ENCODE peak calls at places on chromosomes 2 and 18, in ten cellular contexts. Z, P, K, R, B, U, I, L, C and O are unnamed samples.
A peak's percentile ranks its signal among the peaks of the same experiment; 100 is the strongest.

GRCh38 chr18:35756506-35757117 is 175.1 kb downstream of the GALNT1 start:
- ATAC-seq in Z (peak; percentile 89), P (peak; percentile 80), K (peak; percentile 58), R (peak; percentile 78), B (peak; percentile 71), U (peak; percentile 64), I (peak; percentile 78), L (peak; percentile 66), C (peak; percentile 70), O (peak; percentile 65)

GRCh38 chr18:69715322-69715721 is 232.4 kb downstream of the CD226 start:
- ATAC-seq in Z (no peak), P (no peak), K (no peak), R (no peak), B (no peak), U (no peak), I (no peak), L (no peak), C (no peak), O (no peak)

GRCh38 chr18:23056315-23056714 is 79.0 kb upstream of the CABLES1 start:
- ATAC-seq in Z (peak; percentile 77), P (no peak), K (no peak), R (peak; percentile 76), B (no peak), U (no peak), I (no peak), L (no peak), C (no peak), O (no peak)

GRCh38 chr2:3292416-3292815 is 85.2 kb downstream of the EIPR1 start:
- ATAC-seq in Z (no peak), P (no peak), K (no peak), R (no peak), B (no peak), U (no peak), I (no peak), L (no peak), C (no peak), O (no peak)

GRCh38 chr18:57135705-57136104 is 11.2 kb upstream of the BOD1L2 start:
- ATAC-seq in Z (no peak), P (no peak), K (no peak), R (no peak), B (no peak), U (no peak), I (no peak), L (no peak), C (no peak), O (no peak)

GRCh38 chr2:23900133-23900926 is 26.6 kb downstream of the ATAD2B start:
- ATAC-seq in Z (peak; percentile 47), P (peak; percentile 29), K (no peak), R (peak; percentile 40), B (peak; percentile 71), U (no peak), I (peak; percentile 38), L (no peak), C (peak; percentile 44), O (no peak)

GRCh38 chr2:143928613-143929012 is 591.3 kb downstream of the ZEB2 start:
- ATAC-seq in Z (no peak), P (peak; percentile 34), K (no peak), R (no peak), B (no peak), U (no peak), I (peak; percentile 55), L (no peak), C (no peak), O (no peak)

GRCh38 chr2:217743980-217744761 is 258.6 kb downstream of the TNS1 start:
- ATAC-seq in Z (no peak), P (peak; percentile 32), K (no peak), R (no peak), B (no peak), U (peak; percentile 74), I (peak; percentile 81), L (no peak), C (no peak), O (no peak)

GRCh38 chr2:86383844-86384243 is 46.4 kb upstream of the REEP1 start:
- ATAC-seq in Z (peak; percentile 35), P (no peak), K (no peak), R (peak; percentile 41), B (no peak), U (no peak), I (peak; percentile 56), L (no peak), C (no peak), O (no peak)

GRCh38 chr2:47896450-47896968 is 9.8 kb downstream of the FBXO11 start:
- ATAC-seq in Z (no peak), P (no peak), K (no peak), R (no peak), B (no peak), U (no peak), I (no peak), L (no peak), C (no peak), O (no peak)

GRCh38 chr18:46464926-46465655 is 191.9 kb downstream of the LOXHD1 start:
- ATAC-seq in Z (no peak), P (no peak), K (no peak), R (no peak), B (no peak), U (no peak), I (no peak), L (no peak), C (no peak), O (no peak)

GRCh38 chr2:203692039-203692710 is 14.3 kb upstream of the CD28 start:
- ATAC-seq in Z (peak; percentile 56), P (peak; percentile 65), K (no peak), R (peak; percentile 28), B (no peak), U (peak; percentile 70), I (peak; percentile 73), L (no peak), C (no peak), O (no peak)

GRCh38 chr18:31652875-31653274 is 31.5 kb downstream of the B4GALT6 start:
- ATAC-seq in Z (no peak), P (no peak), K (no peak), R (no peak), B (no peak), U (no peak), I (no peak), L (no peak), C (no peak), O (no peak)

GRCh38 chr2:106126295-106126694 is 67.8 kb downstream of the UXS1 start:
- ATAC-seq in Z (no peak), P (no peak), K (no peak), R (no peak), B (no peak), U (no peak), I (no peak), L (no peak), C (no peak), O (no peak)

GRCh38 chr18:58337285-58337684 is 291.6 kb downstream of the ALPK2 start:
- ATAC-seq in Z (no peak), P (no peak), K (no peak), R (no peak), B (no peak), U (no peak), I (peak; percentile 69), L (no peak), C (no peak), O (no peak)

GRCh38 chr18:61448316-61448715 is 115.1 kb downstream of the CDH20 start:
- ATAC-seq in Z (no peak), P (no peak), K (no peak), R (no peak), B (no peak), U (no peak), I (no peak), L (no peak), C (no peak), O (peak; percentile 75)

GRCh38 chr2:37656512-37657423 is 14.7 kb downstream of the CDC42EP3 start:
- ATAC-seq in Z (peak; percentile 51), P (peak; percentile 27), K (peak; percentile 47), R (peak; percentile 34), B (no peak), U (no peak), I (no peak), L (peak; percentile 57), C (peak; percentile 51), O (no peak)

GRCh38 chr18:44741551-44741950 is 60.9 kb downstream of the SETBP1 start:
- ATAC-seq in Z (no peak), P (peak; percentile 26), K (no peak), R (no peak), B (no peak), U (no peak), I (no peak), L (no peak), C (no peak), O (no peak)

GRCh38 chr2:101112772-101113157 is 38.4 kb downstream of the TBC1D8 start:
- ATAC-seq in Z (peak; percentile 44), P (no peak), K (no peak), R (peak; percentile 39), B (no peak), U (no peak), I (no peak), L (no peak), C (no peak), O (peak; percentile 77)

GRCh38 chr2:139992078-139992477 is 1211.9 kb upstream of the NXPH2 start:
- ATAC-seq in Z (peak; percentile 27), P (no peak), K (no peak), R (no peak), B (no peak), U (no peak), I (no peak), L (no peak), C (no peak), O (no peak)

GRCh38 chr2:116269040-116269439 is 1545.5 kb upstream of the DDX18 start:
- ATAC-seq in Z (no peak), P (no peak), K (no peak), R (no peak), B (no peak), U (no peak), I (no peak), L (no peak), C (no peak), O (no peak)

GRCh38 chr2:182715121-182715895 is 749 bp upstream of the DNAJC10 start:
- ATAC-seq in Z (peak; percentile 48), P (no peak), K (peak; percentile 27), R (peak; percentile 56), B (peak; percentile 4), U (peak; percentile 2), I (peak; percentile 1), L (peak; percentile 22), C (peak; percentile 53), O (no peak)